ENCODE peak calls at places on chromosome 22, in four cellular contexts. One of them, this sample, is unnamed.

GRCh38 chr22:50303848-50304527 is 3.5 kb downstream of the PLXNB2 start:
- DNase-seq in skeletal muscle cell: no peak
- DNase-seq in pancreas: no peak
- DNase-seq in progenitor cell of endocrine pancreas: no peak
- DNase-seq in this sample: no peak

GRCh38 chr22:40415531-40416266 is 45.3 kb downstream of the SGSM3 start:
- DNase-seq in skeletal muscle cell: no peak
- DNase-seq in pancreas: no peak
- DNase-seq in progenitor cell of endocrine pancreas: no peak
- DNase-seq in this sample: no peak

GRCh38 chr22:36507518-36508010 is 724 bp upstream of the FOXRED2 start:
- DNase-seq in skeletal muscle cell: no peak
- DNase-seq in pancreas: no peak
- DNase-seq in progenitor cell of endocrine pancreas: no peak
- DNase-seq in this sample: no peak

GRCh38 chr22:19719055-19719482 is 4.3 kb upstream of the GP1BB start:
- DNase-seq in skeletal muscle cell: no peak
- DNase-seq in pancreas: no peak
- DNase-seq in progenitor cell of endocrine pancreas: no peak
- DNase-seq in this sample: no peak

GRCh38 chr22:23781533-23781932 is 5.2 kb upstream of the SMARCB1 start:
- DNase-seq in skeletal muscle cell: no peak
- DNase-seq in pancreas: no peak
- DNase-seq in progenitor cell of endocrine pancreas: no peak
- DNase-seq in this sample: no peak

GRCh38 chr22:44195189-44195871 is 14.6 kb downstream of the PARVG start:
- DNase-seq in skeletal muscle cell: no peak
- DNase-seq in pancreas: peak; percentile 30
- DNase-seq in progenitor cell of endocrine pancreas: no peak
- DNase-seq in this sample: no peak

GRCh38 chr22:46629291-46629690 is 9.1 kb downstream of the GRAMD4 start:
- DNase-seq in skeletal muscle cell: no peak
- DNase-seq in pancreas: no peak
- DNase-seq in progenitor cell of endocrine pancreas: no peak
- DNase-seq in this sample: no peak

GRCh38 chr22:50399751-50400331 is 56.7 kb downstream of the PPP6R2 start:
- DNase-seq in skeletal muscle cell: no peak
- DNase-seq in pancreas: peak; percentile 67
- DNase-seq in progenitor cell of endocrine pancreas: no peak
- DNase-seq in this sample: peak; percentile 52

GRCh38 chr22:41690476-41690875 is 1.8 kb upstream of the SNU13 start:
- DNase-seq in skeletal muscle cell: no peak
- DNase-seq in pancreas: no peak
- DNase-seq in progenitor cell of endocrine pancreas: no peak
- DNase-seq in this sample: no peak

GRCh38 chr22:36613958-36614357 is 85.0 kb upstream of the EIF3D start:
- DNase-seq in skeletal muscle cell: no peak
- DNase-seq in pancreas: no peak
- DNase-seq in progenitor cell of endocrine pancreas: no peak
- DNase-seq in this sample: no peak

GRCh38 chr22:50148991-50149721 is 21.4 kb upstream of the PANX2 start:
- DNase-seq in skeletal muscle cell: no peak
- DNase-seq in pancreas: peak; percentile 81
- DNase-seq in progenitor cell of endocrine pancreas: no peak
- DNase-seq in this sample: peak; percentile 78

GRCh38 chr22:49976439-49977175 is 16.0 kb downstream of the PIM3 start:
- DNase-seq in skeletal muscle cell: no peak
- DNase-seq in pancreas: no peak
- DNase-seq in progenitor cell of endocrine pancreas: no peak
- DNase-seq in this sample: no peak

GRCh38 chr22:30876925-30877553 is 91.5 kb downstream of the MORC2 start:
- DNase-seq in skeletal muscle cell: peak; percentile 41
- DNase-seq in pancreas: peak; percentile 26
- DNase-seq in progenitor cell of endocrine pancreas: no peak
- DNase-seq in this sample: no peak

GRCh38 chr22:38655532-38656255 is 498 bp downstream of the FAM227A start:
- DNase-seq in skeletal muscle cell: no peak
- DNase-seq in pancreas: no peak
- DNase-seq in progenitor cell of endocrine pancreas: no peak
- DNase-seq in this sample: peak; percentile 25

GRCh38 chr22:45318558-45319318 is 9.0 kb downstream of the FAM118A start:
- DNase-seq in skeletal muscle cell: no peak
- DNase-seq in pancreas: no peak
- DNase-seq in progenitor cell of endocrine pancreas: no peak
- DNase-seq in this sample: peak; percentile 68

GRCh38 chr22:20244744-20245576 is 23.2 kb downstream of the RTN4R start:
- DNase-seq in skeletal muscle cell: no peak
- DNase-seq in pancreas: no peak
- DNase-seq in progenitor cell of endocrine pancreas: no peak
- DNase-seq in this sample: no peak

GRCh38 chr22:50656122-50657070 is 16.2 kb upstream of the SHANK3 start:
- DNase-seq in skeletal muscle cell: peak; percentile 24
- DNase-seq in pancreas: no peak
- DNase-seq in progenitor cell of endocrine pancreas: no peak
- DNase-seq in this sample: peak; percentile 96

GRCh38 chr22:35212020-35212419 is 45.3 kb upstream of the HMGXB4 start:
- DNase-seq in skeletal muscle cell: no peak
- DNase-seq in pancreas: no peak
- DNase-seq in progenitor cell of endocrine pancreas: no peak
- DNase-seq in this sample: peak; percentile 4

GRCh38 chr22:46251266-46251665 is 1.2 kb upstream of the CDPF1 start:
- DNase-seq in skeletal muscle cell: no peak
- DNase-seq in pancreas: no peak
- DNase-seq in progenitor cell of endocrine pancreas: no peak
- DNase-seq in this sample: no peak

GRCh38 chr22:48753381-48753730 is 1074.3 kb downstream of the BRD1 start:
- DNase-seq in skeletal muscle cell: no peak
- DNase-seq in pancreas: no peak
- DNase-seq in progenitor cell of endocrine pancreas: no peak
- DNase-seq in this sample: no peak

GRCh38 chr22:42439821-42440674 is 7.8 kb upstream of the NFAM1 start:
- DNase-seq in skeletal muscle cell: no peak
- DNase-seq in pancreas: no peak
- DNase-seq in progenitor cell of endocrine pancreas: no peak
- DNase-seq in this sample: peak; percentile 14

GRCh38 chr22:22425783-22426624 is 82.5 kb downstream of the ZNF280B start:
- DNase-seq in skeletal muscle cell: no peak
- DNase-seq in pancreas: no peak
- DNase-seq in progenitor cell of endocrine pancreas: no peak
- DNase-seq in this sample: no peak

GRCh38 chr22:36775589-36775965 is 342 bp downstream of the IFT27 start:
- DNase-seq in skeletal muscle cell: no peak
- DNase-seq in pancreas: no peak
- DNase-seq in progenitor cell of endocrine pancreas: peak; percentile 32
- DNase-seq in this sample: peak; percentile 35

This sample was measured in dermis blood vessel endothelial cell.